ENCODE peak calls at places on chromosomes 13 and 19, in four cellular contexts. P is astrocyte of the hippocampus, I is kidney tubule cell, J is HEK293T. S is an unnamed sample.

GRCh38 chr13:113369189-113369588 is 5.3 kb upstream of the GRTP1 start:
- DNase-seq in P (no peak), I (no peak), J (no peak), S (no peak)

GRCh38 chr13:32135655-32136054 is 104.1 kb downstream of the FRY start:
- DNase-seq in P (peak; percentile 60), I (peak; percentile 65), J (no peak), S (no peak)

GRCh38 chr19:7772752-7773291 is 9.8 kb downstream of the CLEC4M start:
- DNase-seq in J (no peak), I (peak; percentile 14), P (peak; percentile 64), S (no peak)

GRCh38 chr19:38559428-38560401 is 58.0 kb downstream of the MAP4K1 start:
- DNase-seq in I (peak; percentile 60), P (peak; percentile 19), J (no peak), S (no peak)

GRCh38 chr13:24351423-24351822 is 42.0 kb downstream of the C1QTNF9 start:
- DNase-seq in I (no peak), P (no peak), J (no peak), S (no peak)

GRCh38 chr13:98474292-98474691 is 102.6 kb downstream of the STK24 start:
- DNase-seq in P (no peak), J (no peak), I (no peak), S (no peak)

GRCh38 chr13:33017410-33017929 is 1.2 kb downstream of the KL start:
- DNase-seq in J (peak; percentile 16), P (peak; percentile 55), I (peak; percentile 92), S (peak; percentile 54)

GRCh38 chr19:6590458-6591319 is at the start of gene CD70:
- DNase-seq in J (no peak), P (peak; percentile 33), I (peak; percentile 86), S (peak; percentile 80)

GRCh38 chr19:36054733-36055686 is at the start of gene WDR62:
- DNase-seq in J (peak; percentile 93), I (peak; percentile 93), P (peak; percentile 97), S (peak; percentile 98)

GRCh38 chr19:1001538-1002166 is 1.4 kb downstream of the GRIN3B start:
- DNase-seq in I (peak; percentile 37), J (peak; percentile 65), P (peak; percentile 67), S (peak; percentile 79)

GRCh38 chr19:8611890-8612806 is 1.6 kb upstream of the ADAMTS10 start:
- DNase-seq in P (peak; percentile 95), I (peak; percentile 58), J (no peak), S (no peak)

GRCh38 chr19:32748497-32748896 is 28.9 kb downstream of the TDRD12 start:
- DNase-seq in I (no peak), J (no peak), P (no peak), S (peak; percentile 54)

GRCh38 chr19:18009412-18010066 is 1.6 kb downstream of the ARRDC2 start:
- DNase-seq in I (peak; percentile 64), P (peak; percentile 49), J (no peak), S (no peak)

GRCh38 chr13:73335938-73336337 is 277.1 kb downstream of the KLF5 start:
- DNase-seq in I (no peak), J (no peak), P (no peak), S (no peak)

GRCh38 chr13:114155320-114155719 is 22.9 kb upstream of the RASA3 start:
- DNase-seq in I (no peak), J (no peak), P (no peak), S (no peak)

GRCh38 chr13:110294146-110294545 is 12.8 kb downstream of the COL4A1 start:
- DNase-seq in J (no peak), I (no peak), P (no peak), S (no peak)

GRCh38 chr19:5595129-5595528 is 27.4 kb upstream of the TINCR start:
- DNase-seq in J (no peak), P (no peak), I (no peak), S (no peak)

S was measured in neural progenitor cell.